ENCODE peak calls at places on chromosome 2, in six cellular contexts. One of them, this sample, is unnamed.

GRCh38 chr2:204365778-204366177 is 179.5 kb upstream of the PARD3B start:
- DNase-seq in substantia nigra: no peak
- DNase-seq in cardiac muscle cell: no peak
- DNase-seq in GM23248: no peak
- DNase-seq in CD8-positive, alpha-beta T cell: no peak
- DNase-seq in psoas muscle: no peak
- DNase-seq in this sample: no peak

GRCh38 chr2:108222261-108222660 is 17.5 kb upstream of the SULT1C3 start:
- DNase-seq in substantia nigra: no peak
- DNase-seq in cardiac muscle cell: no peak
- DNase-seq in GM23248: no peak
- DNase-seq in CD8-positive, alpha-beta T cell: no peak
- DNase-seq in psoas muscle: no peak
- DNase-seq in this sample: no peak

GRCh38 chr2:12304494-12305228 is 412.1 kb upstream of the TRIB2 start:
- DNase-seq in substantia nigra: no peak
- DNase-seq in cardiac muscle cell: no peak
- DNase-seq in GM23248: peak
- DNase-seq in CD8-positive, alpha-beta T cell: no peak
- DNase-seq in psoas muscle: no peak
- DNase-seq in this sample: no peak

GRCh38 chr2:174535757-174536703 is 49.2 kb upstream of the GPR155 start:
- DNase-seq in substantia nigra: no peak
- DNase-seq in cardiac muscle cell: no peak
- DNase-seq in GM23248: no peak
- DNase-seq in CD8-positive, alpha-beta T cell: no peak
- DNase-seq in psoas muscle: no peak
- DNase-seq in this sample: no peak

GRCh38 chr2:239938651-239939486 is 86.3 kb downstream of the NDUFA10 start:
- DNase-seq in substantia nigra: no peak
- DNase-seq in cardiac muscle cell: no peak
- DNase-seq in GM23248: no peak
- DNase-seq in CD8-positive, alpha-beta T cell: no peak
- DNase-seq in psoas muscle: no peak
- DNase-seq in this sample: no peak

GRCh38 chr2:6212516-6212915 is 520.3 kb downstream of the SOX11 start:
- DNase-seq in substantia nigra: no peak
- DNase-seq in cardiac muscle cell: no peak
- DNase-seq in GM23248: no peak
- DNase-seq in CD8-positive, alpha-beta T cell: no peak
- DNase-seq in psoas muscle: no peak
- DNase-seq in this sample: no peak

GRCh38 chr2:237189799-237190198 is 104.1 kb downstream of the COPS8 start:
- DNase-seq in substantia nigra: no peak
- DNase-seq in cardiac muscle cell: no peak
- DNase-seq in GM23248: no peak
- DNase-seq in CD8-positive, alpha-beta T cell: no peak
- DNase-seq in psoas muscle: no peak
- DNase-seq in this sample: no peak

GRCh38 chr2:32864337-32864736 is 82.4 kb upstream of the LTBP1 start:
- DNase-seq in substantia nigra: no peak
- DNase-seq in cardiac muscle cell: no peak
- DNase-seq in GM23248: peak
- DNase-seq in CD8-positive, alpha-beta T cell: no peak
- DNase-seq in psoas muscle: no peak
- DNase-seq in this sample: no peak

GRCh38 chr2:12987246-12987645 is 270.5 kb downstream of the TRIB2 start:
- DNase-seq in substantia nigra: no peak
- DNase-seq in cardiac muscle cell: no peak
- DNase-seq in GM23248: no peak
- DNase-seq in CD8-positive, alpha-beta T cell: no peak
- DNase-seq in psoas muscle: no peak
- DNase-seq in this sample: no peak

GRCh38 chr2:208266641-208267335 is 733 bp downstream of the PIKFYVE start:
- DNase-seq in substantia nigra: no peak
- DNase-seq in cardiac muscle cell: no peak
- DNase-seq in GM23248: peak
- DNase-seq in CD8-positive, alpha-beta T cell: no peak
- DNase-seq in psoas muscle: no peak
- DNase-seq in this sample: no peak

GRCh38 chr2:70557171-70557838 is 3.7 kb upstream of the TGFA start:
- DNase-seq in substantia nigra: peak
- DNase-seq in cardiac muscle cell: peak
- DNase-seq in GM23248: no peak
- DNase-seq in CD8-positive, alpha-beta T cell: no peak
- DNase-seq in psoas muscle: no peak
- DNase-seq in this sample: no peak

GRCh38 chr2:38835015-38835601 is 40.6 kb downstream of the DHX57 start:
- DNase-seq in substantia nigra: no peak
- DNase-seq in cardiac muscle cell: peak
- DNase-seq in GM23248: peak
- DNase-seq in CD8-positive, alpha-beta T cell: no peak
- DNase-seq in psoas muscle: no peak
- DNase-seq in this sample: no peak

GRCh38 chr2:218615868-218616315 is 8.2 kb downstream of the PLCD4 start:
- DNase-seq in substantia nigra: no peak
- DNase-seq in cardiac muscle cell: no peak
- DNase-seq in GM23248: peak
- DNase-seq in CD8-positive, alpha-beta T cell: no peak
- DNase-seq in psoas muscle: no peak
- DNase-seq in this sample: no peak

GRCh38 chr2:199228887-199229819 is 228.6 kb downstream of the SATB2 start:
- DNase-seq in substantia nigra: no peak
- DNase-seq in cardiac muscle cell: no peak
- DNase-seq in GM23248: peak
- DNase-seq in CD8-positive, alpha-beta T cell: no peak
- DNase-seq in psoas muscle: no peak
- DNase-seq in this sample: no peak

GRCh38 chr2:3303583-3304406 is 73.8 kb downstream of the EIPR1 start:
- DNase-seq in substantia nigra: peak
- DNase-seq in cardiac muscle cell: peak
- DNase-seq in GM23248: peak
- DNase-seq in CD8-positive, alpha-beta T cell: peak
- DNase-seq in psoas muscle: peak
- DNase-seq in this sample: peak

GRCh38 chr2:15170068-15170775 is 390.9 kb downstream of the NBAS start:
- DNase-seq in substantia nigra: no peak
- DNase-seq in cardiac muscle cell: no peak
- DNase-seq in GM23248: peak
- DNase-seq in CD8-positive, alpha-beta T cell: no peak
- DNase-seq in psoas muscle: no peak
- DNase-seq in this sample: no peak

GRCh38 chr2:215439980-215440512 is 4.2 kb upstream of the FN1 start:
- DNase-seq in substantia nigra: no peak
- DNase-seq in cardiac muscle cell: no peak
- DNase-seq in GM23248: no peak
- DNase-seq in CD8-positive, alpha-beta T cell: no peak
- DNase-seq in psoas muscle: no peak
- DNase-seq in this sample: no peak

GRCh38 chr2:194104687-194105086 is 1552.3 kb upstream of the SLC39A10 start:
- DNase-seq in substantia nigra: no peak
- DNase-seq in cardiac muscle cell: no peak
- DNase-seq in GM23248: no peak
- DNase-seq in CD8-positive, alpha-beta T cell: no peak
- DNase-seq in psoas muscle: no peak
- DNase-seq in this sample: no peak
- H3K27ac ChIP-seq in substantia nigra: no peak
- H3K27ac ChIP-seq in cardiac muscle cell: no peak
- H3K27ac ChIP-seq in GM23248: no peak
- H3K27ac ChIP-seq in CD8-positive, alpha-beta T cell: no peak
- H3K27ac ChIP-seq in psoas muscle: no peak
- H3K27ac ChIP-seq in this sample: no peak

DNA sequence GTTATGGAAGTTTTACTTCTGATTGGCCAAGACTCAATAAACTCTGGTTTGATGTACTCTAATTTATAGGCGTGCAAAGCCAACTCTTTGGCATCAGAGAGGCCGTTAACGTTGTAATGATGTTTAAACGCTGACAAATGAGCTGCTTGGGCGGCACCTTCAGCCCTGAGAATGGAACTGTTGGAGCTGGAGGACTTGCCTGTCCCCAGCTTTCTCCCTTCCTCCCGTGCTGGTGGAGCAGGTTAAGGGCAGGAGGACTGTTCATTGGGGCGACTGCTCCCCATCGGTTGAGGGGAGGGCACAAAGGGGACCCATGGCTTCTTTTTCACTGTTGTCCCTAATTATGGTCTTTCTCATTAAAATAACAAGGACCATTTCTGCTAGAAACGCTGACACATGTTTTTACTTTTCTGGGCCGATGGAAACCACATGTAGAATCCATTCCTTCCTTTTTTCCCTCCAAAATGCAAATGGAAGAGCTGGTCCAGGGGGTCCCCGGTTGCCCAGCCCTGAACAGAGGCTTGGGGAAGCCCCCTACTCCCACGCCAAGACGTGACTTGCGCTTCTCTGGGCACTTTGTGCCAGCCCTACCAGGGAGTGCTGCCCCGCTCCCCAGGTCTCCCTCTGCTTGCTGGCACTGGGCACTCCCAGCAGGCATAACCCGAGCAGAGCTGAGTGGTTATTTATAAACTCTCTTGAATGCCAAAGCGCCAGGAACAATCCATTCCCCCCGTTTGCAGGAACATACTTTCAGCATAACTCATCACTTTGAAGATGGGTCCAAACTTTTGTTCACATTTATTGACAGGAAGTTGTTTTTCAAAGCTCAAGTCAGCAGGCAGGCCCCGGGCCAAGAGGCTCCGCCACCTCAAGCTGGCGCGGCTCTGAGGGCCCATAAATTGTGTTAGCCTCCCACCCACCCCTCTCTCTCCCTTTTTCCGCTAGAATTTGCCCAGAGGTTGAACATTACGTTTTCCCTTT is 170.1 kb downstream of the ASB1 start:
- DNase-seq in substantia nigra: no peak
- DNase-seq in cardiac muscle cell: no peak
- DNase-seq in GM23248: peak
- DNase-seq in CD8-positive, alpha-beta T cell: no peak
- DNase-seq in psoas muscle: peak
- DNase-seq in this sample: no peak
- H3K27ac ChIP-seq in substantia nigra: no peak
- H3K27ac ChIP-seq in cardiac muscle cell: no peak
- H3K27ac ChIP-seq in GM23248: peak
- H3K27ac ChIP-seq in CD8-positive, alpha-beta T cell: no peak
- H3K27ac ChIP-seq in psoas muscle: peak
- H3K27ac ChIP-seq in this sample: no peak

GRCh38 chr2:144429396-144430112 is 90.4 kb downstream of the ZEB2 start:
- DNase-seq in substantia nigra: no peak
- DNase-seq in cardiac muscle cell: no peak
- DNase-seq in GM23248: no peak
- DNase-seq in CD8-positive, alpha-beta T cell: no peak
- DNase-seq in psoas muscle: no peak
- DNase-seq in this sample: no peak
- H3K27ac ChIP-seq in substantia nigra: peak
- H3K27ac ChIP-seq in cardiac muscle cell: no peak
- H3K27ac ChIP-seq in GM23248: no peak
- H3K27ac ChIP-seq in CD8-positive, alpha-beta T cell: no peak
- H3K27ac ChIP-seq in psoas muscle: peak
- H3K27ac ChIP-seq in this sample: peak

GRCh38 chr2:186569906-186570305 is 19.9 kb upstream of the ITGAV start:
- DNase-seq in substantia nigra: no peak
- DNase-seq in cardiac muscle cell: no peak
- DNase-seq in GM23248: no peak
- DNase-seq in CD8-positive, alpha-beta T cell: no peak
- DNase-seq in psoas muscle: no peak
- DNase-seq in this sample: no peak
- H3K27ac ChIP-seq in substantia nigra: no peak
- H3K27ac ChIP-seq in cardiac muscle cell: peak
- H3K27ac ChIP-seq in GM23248: no peak
- H3K27ac ChIP-seq in CD8-positive, alpha-beta T cell: no peak
- H3K27ac ChIP-seq in psoas muscle: no peak
- H3K27ac ChIP-seq in this sample: no peak

GRCh38 chr2:69090008-69090407 is 77.0 kb downstream of the ANTXR1 start:
- DNase-seq in substantia nigra: no peak
- DNase-seq in cardiac muscle cell: no peak
- DNase-seq in GM23248: no peak
- DNase-seq in CD8-positive, alpha-beta T cell: no peak
- DNase-seq in psoas muscle: no peak
- DNase-seq in this sample: no peak
- H3K27ac ChIP-seq in substantia nigra: no peak
- H3K27ac ChIP-seq in cardiac muscle cell: no peak
- H3K27ac ChIP-seq in GM23248: peak
- H3K27ac ChIP-seq in CD8-positive, alpha-beta T cell: no peak
- H3K27ac ChIP-seq in psoas muscle: peak
- H3K27ac ChIP-seq in this sample: no peak

GRCh38 chr2:61640406-61640805 is 102.2 kb upstream of the XPO1 start:
- DNase-seq in substantia nigra: no peak
- DNase-seq in cardiac muscle cell: no peak
- DNase-seq in GM23248: no peak
- DNase-seq in CD8-positive, alpha-beta T cell: no peak
- DNase-seq in psoas muscle: no peak
- DNase-seq in this sample: no peak

GRCh38 chr2:61647044-61647443 is 108.9 kb upstream of the XPO1 start:
- DNase-seq in substantia nigra: no peak
- DNase-seq in cardiac muscle cell: no peak
- DNase-seq in GM23248: no peak
- DNase-seq in CD8-positive, alpha-beta T cell: no peak
- DNase-seq in psoas muscle: no peak
- DNase-seq in this sample: no peak

GRCh38 chr2:61645911-61646310 is 107.8 kb upstream of the XPO1 start:
- DNase-seq in substantia nigra: no peak
- DNase-seq in cardiac muscle cell: no peak
- DNase-seq in GM23248: peak
- DNase-seq in CD8-positive, alpha-beta T cell: no peak
- DNase-seq in psoas muscle: no peak
- DNase-seq in this sample: no peak
- H3K27ac ChIP-seq in substantia nigra: no peak
- H3K27ac ChIP-seq in cardiac muscle cell: no peak
- H3K27ac ChIP-seq in GM23248: peak
- H3K27ac ChIP-seq in CD8-positive, alpha-beta T cell: no peak
- H3K27ac ChIP-seq in psoas muscle: no peak
- H3K27ac ChIP-seq in this sample: no peak

GRCh38 chr2:151771599-151772358 is 37.5 kb upstream of the NEB start:
- DNase-seq in substantia nigra: no peak
- DNase-seq in cardiac muscle cell: no peak
- DNase-seq in GM23248: peak
- DNase-seq in CD8-positive, alpha-beta T cell: no peak
- DNase-seq in psoas muscle: peak
- DNase-seq in this sample: no peak

GRCh38 chr2:151774506-151774905 is 40.2 kb upstream of the NEB start:
- DNase-seq in substantia nigra: no peak
- DNase-seq in cardiac muscle cell: no peak
- DNase-seq in GM23248: peak
- DNase-seq in CD8-positive, alpha-beta T cell: no peak
- DNase-seq in psoas muscle: no peak
- DNase-seq in this sample: no peak

GRCh38 chr2:151767536-151767935 is 33.3 kb upstream of the NEB start:
- DNase-seq in substantia nigra: no peak
- DNase-seq in cardiac muscle cell: no peak
- DNase-seq in GM23248: peak
- DNase-seq in CD8-positive, alpha-beta T cell: no peak
- DNase-seq in psoas muscle: no peak
- DNase-seq in this sample: no peak

GRCh38 chr2:151769606-151770005 is 35.3 kb upstream of the NEB start:
- DNase-seq in substantia nigra: no peak
- DNase-seq in cardiac muscle cell: no peak
- DNase-seq in GM23248: no peak
- DNase-seq in CD8-positive, alpha-beta T cell: no peak
- DNase-seq in psoas muscle: no peak
- DNase-seq in this sample: no peak

DNA sequence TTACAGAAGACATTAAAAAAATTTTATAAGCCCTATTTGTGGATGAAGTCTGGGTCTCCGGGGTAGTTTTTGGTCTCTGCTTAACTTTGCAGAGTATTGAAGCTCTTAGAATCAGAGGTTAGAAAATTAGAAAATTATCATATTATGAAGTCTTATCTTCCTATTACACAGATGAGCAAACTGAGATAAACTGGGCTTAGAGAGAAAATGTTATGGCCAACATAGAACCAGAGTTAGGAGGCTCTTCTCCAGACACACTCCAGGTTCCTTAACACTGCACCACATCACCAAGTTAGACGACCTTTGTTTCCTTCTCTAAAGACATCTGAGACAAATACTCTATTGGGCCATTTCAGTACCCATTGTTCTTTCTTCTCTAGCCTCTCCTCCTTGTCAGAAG is 36.7 kb upstream of the NEB start:
- DNase-seq in substantia nigra: no peak
- DNase-seq in cardiac muscle cell: no peak
- DNase-seq in GM23248: no peak
- DNase-seq in CD8-positive, alpha-beta T cell: no peak
- DNase-seq in psoas muscle: no peak
- DNase-seq in this sample: no peak
- H3K27ac ChIP-seq in substantia nigra: no peak
- H3K27ac ChIP-seq in cardiac muscle cell: no peak
- H3K27ac ChIP-seq in GM23248: peak
- H3K27ac ChIP-seq in CD8-positive, alpha-beta T cell: no peak
- H3K27ac ChIP-seq in psoas muscle: peak
- H3K27ac ChIP-seq in this sample: no peak

This sample was measured in caudate nucleus.